ENCODE peak calls at places on chromosomes 2 and 18, in five cellular contexts. E is pancreas, A is cardiac muscle cell, B is right atrium auricular region, R is aorta. N is an unnamed sample.

GRCh38 chr18:10851824-10852225 is 297.5 kb downstream of the PIEZO2 start:
- DNase-seq in E (no peak), A (peak; percentile 62), B (no peak), R (no peak), N (no peak)

GRCh38 chr2:110773470-110773921 is 41.1 kb downstream of the ACOXL start:
- DNase-seq in E (peak; percentile 71), A (no peak), B (no peak), R (peak; percentile 83), N (peak; percentile 90)

GRCh38 chr2:64899081-64899865 is 89.9 kb upstream of the SLC1A4 start:
- DNase-seq in E (no peak), A (no peak), B (no peak), R (no peak), N (peak; percentile 34)

GRCh38 chr2:18171191-18172139 is 293.0 kb downstream of the KCNS3 start:
- DNase-seq in E (no peak), A (no peak), B (no peak), R (no peak), N (no peak)

GRCh38 chr2:145138626-145139025 is 618.7 kb upstream of the ZEB2 start:
- DNase-seq in E (no peak), A (no peak), B (no peak), R (no peak), N (no peak)

GRCh38 chr2:189441709-189442074 is 418 bp downstream of the WDR75 start:
- DNase-seq in E (no peak), A (no peak), B (peak; percentile 59), R (no peak), N (no peak)

GRCh38 chr2:145685323-145686050 is 1165.6 kb upstream of the ZEB2 start:
- DNase-seq in E (no peak), A (no peak), B (no peak), R (no peak), N (no peak)

GRCh38 chr2:117856415-117857210 is 42.1 kb downstream of the DDX18 start:
- DNase-seq in E (no peak), A (no peak), B (no peak), R (no peak), N (no peak)

GRCh38 chr2:57711991-57712390 is 334.6 kb upstream of the VRK2 start:
- DNase-seq in E (no peak), A (no peak), B (no peak), R (no peak), N (no peak)

GRCh38 chr2:237693281-237694039 is 66.1 kb downstream of the LRRFIP1 start:
- DNase-seq in E (peak; percentile 48), A (no peak), B (no peak), R (no peak), N (no peak)

GRCh38 chr2:202529389-202529788 is 105.4 kb upstream of the FAM117B start:
- DNase-seq in E (no peak), A (no peak), B (no peak), R (no peak), N (no peak)

GRCh38 chr2:98560256-98560771 is 48.0 kb downstream of the COA5 start:
- DNase-seq in E (no peak), A (no peak), B (no peak), R (peak; percentile 81), N (no peak)

GRCh38 chr18:46502444-46502843 is 154.6 kb downstream of the LOXHD1 start:
- DNase-seq in E (no peak), A (peak; percentile 82), B (no peak), R (no peak), N (no peak)

GRCh38 chr2:128309341-128310093 is 9.2 kb downstream of the HS6ST1 start:
- DNase-seq in E (peak; percentile 68), A (peak; percentile 41), B (no peak), R (peak; percentile 70), N (peak; percentile 89)

GRCh38 chr2:17620841-17621240 is 80.3 kb downstream of the VSNL1 start:
- DNase-seq in E (no peak), A (no peak), B (no peak), R (no peak), N (no peak)

GRCh38 chr2:217805679-217806479 is 196.9 kb downstream of the TNS1 start:
- DNase-seq in E (no peak), A (no peak), B (no peak), R (peak; percentile 56), N (no peak)

GRCh38 chr2:113077921-113078320 is 10.2 kb downstream of the IL1F10 start:
- DNase-seq in E (no peak), A (no peak), B (no peak), R (no peak), N (no peak)

GRCh38 chr2:239751719-239752355 is 273.3 kb downstream of the NDUFA10 start:
- DNase-seq in E (no peak), A (no peak), B (no peak), R (peak; percentile 86), N (no peak)

GRCh38 chr2:219002395-219003266 is 9.4 kb upstream of the CRYBA2 start:
- DNase-seq in E (peak; percentile 91), A (peak; percentile 71), B (no peak), R (no peak), N (peak; percentile 86)

GRCh38 chr18:78595453-78595852 is 384.2 kb upstream of the SALL3 start:
- DNase-seq in E (no peak), A (no peak), B (no peak), R (no peak), N (no peak)

GRCh38 chr18:23837591-23837990 is 148.3 kb downstream of the LAMA3 start:
- DNase-seq in E (no peak), A (no peak), B (peak; percentile 81), R (no peak), N (no peak)

GRCh38 chr18:23088343-23088742 is 46.9 kb upstream of the CABLES1 start:
- DNase-seq in E (no peak), A (no peak), B (no peak), R (no peak), N (no peak)

GRCh38 chr2:95278051-95278471 is 3.8 kb downstream of the PROM2 start:
- DNase-seq in E (no peak), A (no peak), B (no peak), R (peak; percentile 62), N (peak; percentile 18)

GRCh38 chr2:147715807-147716206 is 129.0 kb upstream of the ACVR2A start:
- DNase-seq in E (no peak), A (no peak), B (no peak), R (no peak), N (no peak)

GRCh38 chr18:25350561-25351201 is 1.3 kb downstream of the ZNF521 start:
- DNase-seq in E (no peak), A (peak; percentile 81), B (no peak), R (peak; percentile 81), N (peak; percentile 38)

GRCh38 chr2:11222845-11223244 is 67.6 kb downstream of the SLC66A3 start:
- DNase-seq in E (no peak), A (no peak), B (no peak), R (no peak), N (no peak)

GRCh38 chr2:14535156-14535555 is 97.4 kb upstream of the LRATD1 start:
- DNase-seq in E (no peak), A (no peak), B (no peak), R (no peak), N (no peak)

GRCh38 chr2:180656455-180656847 is 324.0 kb upstream of the UBE2E3 start:
- DNase-seq in E (no peak), A (no peak), B (no peak), R (no peak), N (no peak)

GRCh38 chr2:37858197-37858711 is 66.8 kb upstream of the RMDN2 start:
- DNase-seq in E (no peak), A (peak; percentile 62), B (no peak), R (no peak), N (no peak)

GRCh38 chr2:23221236-23221635 is 163.7 kb upstream of the KLHL29 start:
- DNase-seq in E (no peak), A (no peak), B (no peak), R (no peak), N (no peak)

GRCh38 chr2:238487134-238487533 is 60.4 kb downstream of the ASB1 start:
- DNase-seq in E (no peak), A (no peak), B (no peak), R (peak; percentile 49), N (no peak)

GRCh38 chr2:5867045-5867444 is 174.9 kb downstream of the SOX11 start:
- DNase-seq in E (no peak), A (no peak), B (no peak), R (no peak), N (no peak)

GRCh38 chr2:177628817-177629216 is 236.2 kb downstream of the AGPS start:
- DNase-seq in E (no peak), A (no peak), B (no peak), R (no peak), N (no peak)
- H3K4me1 ChIP-seq in E (no peaks in the 10 kb centered on the region), A (no peaks in the 10 kb centered on the region), B (no peaks in the 10 kb centered on the region), R (no peaks in the 10 kb centered on the region), N (no peaks in the 10 kb centered on the region)

DNA sequence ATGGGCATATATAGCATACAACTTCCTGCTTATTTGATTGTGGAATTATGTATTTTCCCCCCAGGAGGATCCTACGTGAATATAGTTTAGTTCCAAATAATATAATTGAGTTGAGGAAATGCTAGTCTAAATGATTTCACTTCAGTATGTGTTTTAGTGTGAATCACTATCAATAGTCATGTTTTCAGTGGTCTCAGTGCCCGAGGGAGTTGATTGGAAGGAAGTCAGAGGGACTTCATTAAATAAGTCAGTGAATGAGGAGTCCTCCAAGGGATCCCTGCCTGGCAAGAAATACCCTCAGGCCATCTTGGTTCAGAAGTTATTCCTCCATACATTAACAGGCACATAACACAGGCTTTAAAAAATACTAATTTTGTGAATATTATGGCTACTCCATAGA is 251.5 kb downstream of the PRKCE start:
- DNase-seq in E (no peak), A (no peak), B (no peak), R (no peak), N (no peak)
- H3K4me1 ChIP-seq in E (peaks cover 3% of the 10 kb centered on the region), A (no peaks in the 10 kb centered on the region), B (peaks cover 28% of the 10 kb centered on the region), R (no peaks in the 10 kb centered on the region), N (no peaks in the 10 kb centered on the region)

DNA sequence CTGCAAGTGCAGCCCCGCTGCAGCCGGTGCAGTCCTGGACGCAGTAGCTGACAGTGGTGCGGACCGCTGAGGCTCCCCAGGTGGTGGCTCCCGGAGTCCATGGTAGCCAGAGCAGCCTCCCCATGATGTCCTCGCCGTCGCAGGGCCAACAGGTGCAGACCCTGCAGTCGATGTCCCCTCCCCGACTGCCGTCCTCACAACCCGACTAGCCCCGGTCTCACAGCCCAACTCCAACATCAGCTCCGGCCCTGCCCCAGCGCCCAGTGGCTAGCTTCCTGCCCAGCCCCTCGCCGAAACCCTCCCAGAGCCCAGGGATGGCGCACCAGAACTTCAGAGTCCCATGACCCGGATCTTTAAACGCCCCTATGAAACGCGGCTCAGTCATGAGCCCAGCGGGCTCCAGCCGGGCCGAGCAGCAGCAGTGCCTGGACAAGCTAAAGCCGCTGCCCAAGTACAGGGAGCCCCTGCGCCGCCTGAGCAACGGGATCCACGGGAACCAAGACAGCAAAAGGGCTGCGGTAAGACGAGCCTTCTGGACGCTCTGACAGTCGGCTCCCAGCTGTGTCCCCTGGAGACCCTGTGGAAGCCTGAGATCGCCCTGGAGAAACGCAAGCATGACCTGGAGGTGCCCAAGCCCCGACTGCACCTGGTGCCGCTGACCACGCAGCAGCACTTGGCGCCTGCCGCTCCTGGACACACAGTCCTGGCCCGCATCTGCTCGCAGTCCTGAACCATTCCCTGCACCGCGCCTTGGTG is 53.8 kb upstream of the TUBA3E start:
- DNase-seq in E (no peak), A (no peak), B (no peak), R (peak; percentile 70), N (no peak)
- H3K4me1 ChIP-seq in E (no peaks in the 10 kb centered on the region), A (no peaks in the 10 kb centered on the region), B (peaks cover 13% of the 10 kb centered on the region), R (no peaks in the 10 kb centered on the region), N (no peaks in the 10 kb centered on the region)

DNA sequence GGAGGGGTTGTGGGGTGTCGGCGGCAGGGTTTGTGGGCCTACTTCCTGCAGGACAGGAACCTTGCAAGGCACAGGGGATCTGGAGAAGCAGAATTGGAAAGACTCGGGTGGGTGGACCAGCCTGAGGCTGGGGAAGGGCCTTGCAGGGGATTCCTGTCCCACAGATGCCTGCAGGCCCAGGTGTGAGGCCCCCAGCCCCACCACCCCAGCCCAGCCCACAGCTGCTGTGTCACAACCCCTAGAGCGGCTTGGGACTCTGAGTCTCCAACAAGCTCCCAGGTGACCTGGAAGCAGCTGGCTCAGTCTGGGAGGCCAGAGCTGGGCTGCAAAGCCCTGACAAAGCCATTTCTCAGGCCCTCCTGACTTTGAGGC is 93.1 kb downstream of the ZFP36L2 start:
- DNase-seq in E (no peak), A (no peak), B (no peak), R (no peak), N (no peak)
- H3K4me1 ChIP-seq in E (no peaks in the 10 kb centered on the region), A (peaks cover 8% of the 10 kb centered on the region), B (peaks cover 70% of the 10 kb centered on the region), R (no peaks in the 10 kb centered on the region), N (no peaks in the 10 kb centered on the region)

N was measured in right lobe of liver.